ENCODE peak calls at places on chromosome 5, in seven cellular contexts. G, C, V, I, K, A and F are unnamed samples.

GRCh38 chr5:148179234-148179824 is 11.0 kb downstream of the SPINK14 start:
- DNase-seq in G (no peak), C (peak; percentile 73), V (peak; percentile 63), I (peak; percentile 69), K (peak; percentile 26), A (peak; percentile 77), F (no peak)

GRCh38 chr5:122400961-122401360 is 88.9 kb downstream of the SNCAIP start:
- DNase-seq in G (no peak), C (no peak), V (no peak), I (no peak), K (no peak), A (no peak), F (no peak)

GRCh38 chr5:38883842-38884241 is 38.0 kb downstream of the OSMR start:
- DNase-seq in G (no peak), C (no peak), V (no peak), I (no peak), K (no peak), A (no peak), F (no peak)

GRCh38 chr5:14868771-14869170 is 2.8 kb downstream of the ANKH start:
- DNase-seq in G (no peak), C (no peak), V (no peak), I (no peak), K (no peak), A (no peak), F (no peak)

GRCh38 chr5:128276537-128277216 is 193.1 kb downstream of the SLC12A2 start:
- DNase-seq in G (no peak), C (peak; percentile 57), V (peak; percentile 20), I (no peak), K (no peak), A (peak; percentile 75), F (no peak)

GRCh38 chr5:100840364-100840763 is 62.7 kb downstream of the ST8SIA4 start:
- DNase-seq in G (no peak), C (peak; percentile 65), V (peak; percentile 35), I (peak; percentile 6), K (no peak), A (peak; percentile 93), F (no peak)

GRCh38 chr5:116451905-116452450 is 122.6 kb downstream of the SEMA6A start:
- DNase-seq in G (no peak), C (no peak), V (no peak), I (peak; percentile 75), K (no peak), A (no peak), F (no peak)

GRCh38 chr5:134209477-134210240 is 16.2 kb downstream of the PPP2CA start:
- DNase-seq in G (no peak), C (no peak), V (no peak), I (no peak), K (no peak), A (no peak), F (no peak)

GRCh38 chr5:312845-313244 is 8.7 kb upstream of the AHRR start:
- DNase-seq in G (no peak), C (no peak), V (no peak), I (no peak), K (no peak), A (no peak), F (no peak)

GRCh38 chr5:56321236-56321881 is 88.2 kb upstream of the ANKRD55 start:
- DNase-seq in G (no peak), C (no peak), V (no peak), I (no peak), K (no peak), A (no peak), F (no peak)

GRCh38 chr5:176625512-176625911 is 4.8 kb downstream of the SNCB start:
- DNase-seq in G (no peak), C (no peak), V (no peak), I (no peak), K (no peak), A (no peak), F (no peak)
- H2BK5ac ChIP-seq in G (no peak overlapping the region), C (no peak overlapping the region), V (no peak overlapping the region), I (no peak overlapping the region), K (no peak overlapping the region), A (no peak overlapping the region), F (no peak overlapping the region)

GRCh38 chr5:114458726-114459125 is 96.9 kb downstream of the KCNN2 start:
- DNase-seq in G (no peak), C (no peak), V (no peak), I (no peak), K (no peak), A (peak; percentile 36), F (no peak)
- H2BK5ac ChIP-seq in G (no peak overlapping the region), C (no peak overlapping the region), V (no peak overlapping the region), I (no peak overlapping the region), K (no peak overlapping the region), A (no peak overlapping the region), F (no peak overlapping the region)

DNA sequence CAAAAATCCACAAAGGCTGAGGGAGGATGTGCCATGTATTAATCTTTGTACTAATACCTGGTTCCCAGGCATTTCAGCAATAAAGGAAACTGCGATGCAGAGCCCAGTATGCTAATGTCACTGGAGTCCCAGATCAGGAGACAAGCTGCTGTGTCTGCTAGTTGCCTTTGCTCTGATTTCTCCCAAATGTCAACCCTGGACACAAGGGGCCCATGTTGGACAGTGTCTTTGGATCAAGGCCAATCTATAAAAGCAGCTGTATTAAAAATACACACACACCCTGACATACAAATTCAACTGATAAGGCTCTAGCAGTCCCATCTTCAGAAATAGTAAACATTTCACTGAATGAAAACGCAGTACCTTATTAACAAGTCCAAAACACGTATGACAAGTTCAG is 19.0 kb downstream of the LHFPL2 start:
- DNase-seq in G (no peak), C (no peak), V (no peak), I (no peak), K (no peak), A (no peak), F (no peak)
- H2BK5ac ChIP-seq in G (no peak overlapping the region), C (no peak overlapping the region), V (no peak overlapping the region), I (peak overlapping the region; percentile 27), K (no peak overlapping the region), A (no peak overlapping the region), F (no peak overlapping the region)

GRCh38 chr5:108788142-108788541 is 40.4 kb downstream of the FER start:
- DNase-seq in G (no peak), C (no peak), V (no peak), I (no peak), K (no peak), A (no peak), F (no peak)

DNA sequence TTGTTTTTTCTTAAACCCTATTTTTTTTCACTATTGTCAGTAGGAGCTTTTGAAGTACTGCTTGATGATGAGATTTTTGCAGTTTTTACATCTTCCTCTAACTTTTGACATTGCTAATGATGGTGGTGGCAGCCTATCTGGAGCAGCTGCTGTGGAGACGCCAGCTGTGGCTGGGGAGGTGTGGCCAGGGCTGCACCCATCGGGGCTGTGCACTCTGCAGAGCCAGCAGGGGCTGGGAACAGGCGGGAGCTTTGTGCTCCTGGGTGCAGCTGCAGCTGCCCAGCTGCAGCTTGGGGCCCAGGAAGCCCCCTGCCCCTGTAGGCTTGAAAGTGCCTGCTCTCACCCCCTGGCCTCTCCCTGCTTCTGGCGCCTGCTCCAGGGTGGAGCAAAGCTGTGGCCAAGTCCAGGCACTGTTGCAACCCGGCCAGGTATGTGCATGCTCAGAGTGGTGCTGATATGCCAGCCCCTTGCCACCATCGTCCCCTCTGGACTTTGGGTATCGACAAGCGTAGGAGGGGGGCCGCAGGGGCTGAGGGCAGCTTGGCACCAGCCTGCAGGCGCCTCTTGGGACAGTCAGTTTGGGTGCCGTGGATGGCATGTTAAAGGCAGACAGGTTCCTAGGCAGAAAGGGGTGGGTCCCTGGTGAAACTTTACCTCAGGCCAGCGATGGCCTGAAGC is 39.2 kb downstream of the FER start:
- DNase-seq in G (no peak), C (no peak), V (no peak), I (no peak), K (no peak), A (no peak), F (no peak)
- H2BK5ac ChIP-seq in G (no peak overlapping the region), C (no peak overlapping the region), V (no peak overlapping the region), I (no peak overlapping the region), K (no peak overlapping the region), A (no peak overlapping the region), F (no peak overlapping the region)

DNA sequence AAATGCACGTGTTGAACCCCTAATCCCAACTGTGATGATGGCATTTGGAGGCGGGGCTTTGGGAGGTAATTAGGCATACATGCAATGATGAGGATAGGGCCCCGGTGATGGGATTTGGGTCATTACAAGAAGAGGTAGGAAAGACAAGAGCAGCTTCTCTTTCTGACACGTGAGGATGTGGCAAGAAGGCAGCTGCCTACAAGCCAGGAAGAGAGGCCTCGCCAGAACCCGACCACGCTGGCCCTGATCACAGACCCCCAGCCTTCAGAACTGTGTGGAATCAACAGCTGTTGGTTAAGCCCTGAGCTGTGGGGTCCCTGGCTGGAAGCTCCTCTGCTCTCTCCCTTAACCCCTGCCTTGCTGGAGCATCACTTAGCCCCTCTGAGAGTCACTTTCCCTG is 57.5 kb downstream of the COL23A1 start:
- DNase-seq in G (no peak), C (no peak), V (no peak), I (no peak), K (no peak), A (no peak), F (no peak)
- H2BK5ac ChIP-seq in G (no peak overlapping the region), C (no peak overlapping the region), V (no peak overlapping the region), I (no peak overlapping the region), K (no peak overlapping the region), A (no peak overlapping the region), F (no peak overlapping the region)

DNA sequence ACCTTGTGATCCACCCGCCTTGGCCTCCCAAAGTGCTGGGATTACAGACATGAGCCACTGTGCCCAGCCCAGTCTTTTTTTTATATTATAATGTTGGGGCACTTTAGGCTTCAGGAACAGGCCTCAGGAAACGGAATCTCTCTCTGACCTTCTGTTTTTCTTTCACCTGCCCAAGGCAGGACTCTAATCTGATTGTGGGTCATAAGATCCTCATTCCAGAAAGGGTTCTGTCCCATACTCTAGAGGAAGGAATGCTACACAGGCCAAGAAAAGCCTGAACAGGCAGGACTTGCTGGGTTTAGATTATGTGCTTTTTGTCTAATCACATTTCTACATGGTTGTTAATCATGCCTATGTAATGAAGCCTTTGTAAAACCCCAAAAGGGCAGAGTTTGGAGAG is 1.8 kb upstream of the CCL28 start:
- DNase-seq in G (no peak), C (no peak), V (no peak), I (no peak), K (no peak), A (peak; percentile 84), F (no peak)
- H2BK5ac ChIP-seq in G (no peak overlapping the region), C (no peak overlapping the region), V (no peak overlapping the region), I (no peak overlapping the region), K (no peak overlapping the region), A (no peak overlapping the region), F (no peak overlapping the region)